ENCODE peak calls at places on chromosomes 3 and 15, in ten cellular contexts. G is HepG2, C is dorsolateral prefrontal cortex, J is bronchial epithelial cell, U is NT2/D1, E is foreskin fibroblast, O is GM12865, B is adipocyte, M is right lobe of liver, T is H7. A is an unnamed sample.

GRCh38 chr15:27124287-27124830 is 153.4 kb downstream of the GABRG3 start:
- DNase-seq in C (no peak), T (no peak), O (no peak), B (no peak), M (no peak), E (no peak), U (no peak), G (no peak), J (no peak), A (no peak)

GRCh38 chr3:140584549-140584948 is 93.3 kb upstream of the TRIM42 start:
- DNase-seq in C (no peak), E (no peak), M (no peak), O (no peak), T (no peak), J (no peak), U (no peak), B (no peak), G (no peak), A (no peak)

GRCh38 chr15:29811691-29812383 is 10.4 kb downstream of the TJP1 start:
- DNase-seq in G (no peak), J (no peak), M (no peak), U (no peak), O (no peak), E (no peak), C (no peak), T (no peak), B (no peak), A (no peak)

GRCh38 chr15:82111918-82112317 is 66.1 kb upstream of the MEX3B start:
- DNase-seq in O (no peak), G (no peak), J (no peak), M (no peak), E (peak; percentile 79), C (no peak), T (no peak), B (peak; percentile 76), U (no peak), A (no peak)

GRCh38 chr3:143070977-143071551 is 48.5 kb upstream of the CHST2 start:
- DNase-seq in E (peak; percentile 89), C (no peak), G (peak; percentile 24), U (peak; percentile 89), T (peak; percentile 70), M (no peak), B (peak; percentile 79), O (no peak), J (peak; percentile 81), A (peak; percentile 38)

GRCh38 chr3:59483191-59483590 is 433.4 kb upstream of the CFAP20DC start:
- DNase-seq in M (no peak), G (no peak), T (no peak), J (no peak), E (no peak), U (no peak), B (no peak), C (no peak), O (no peak), A (no peak)

GRCh38 chr15:58444056-58444455 is 12.3 kb downstream of the LIPC start:
- DNase-seq in C (no peak), M (no peak), O (no peak), G (no peak), E (no peak), J (no peak), T (no peak), B (no peak), U (no peak), A (no peak)

GRCh38 chr15:88623061-88623460 is 1.9 kb downstream of the AEN start:
- DNase-seq in T (peak; percentile 28), E (peak; percentile 94), U (no peak), B (peak; percentile 80), O (peak; percentile 60), M (peak; percentile 17), J (peak; percentile 96), C (no peak), G (peak; percentile 46), A (peak; percentile 33)

GRCh38 chr3:113283306-113283705 is 71.9 kb downstream of the BOC start:
- DNase-seq in U (no peak), E (no peak), O (no peak), J (no peak), M (no peak), B (no peak), T (peak; percentile 25), C (no peak), G (no peak), A (no peak)

GRCh38 chr3:134797816-134798451 is 2.9 kb downstream of the EPHB1 start:
- DNase-seq in J (no peak), G (no peak), O (no peak), M (no peak), B (no peak), E (no peak), C (no peak), U (no peak), T (peak; percentile 39), A (no peak)

GRCh38 chr3:134797080-134797801 is 2.2 kb downstream of the EPHB1 start:
- DNase-seq in M (no peak), J (no peak), C (no peak), B (no peak), T (peak; percentile 56), O (no peak), G (no peak), E (no peak), U (no peak), A (no peak)

GRCh38 chr3:134794950-134795775 is at the start of gene EPHB1:
- DNase-seq in B (peak; percentile 88), M (peak; percentile 86), C (peak; percentile 92), G (peak; percentile 70), U (peak; percentile 95), O (peak; percentile 87), J (peak; percentile 82), E (peak; percentile 91), T (peak; percentile 97), A (peak; percentile 60)

GRCh38 chr3:134795776-134796312 is 784 bp downstream of the EPHB1 start:
- DNase-seq in E (peak; percentile 59), B (peak; percentile 39), O (no peak), M (peak; percentile 49), G (no peak), T (peak; percentile 74), J (no peak), U (no peak), C (no peak), A (no peak)

DNA sequence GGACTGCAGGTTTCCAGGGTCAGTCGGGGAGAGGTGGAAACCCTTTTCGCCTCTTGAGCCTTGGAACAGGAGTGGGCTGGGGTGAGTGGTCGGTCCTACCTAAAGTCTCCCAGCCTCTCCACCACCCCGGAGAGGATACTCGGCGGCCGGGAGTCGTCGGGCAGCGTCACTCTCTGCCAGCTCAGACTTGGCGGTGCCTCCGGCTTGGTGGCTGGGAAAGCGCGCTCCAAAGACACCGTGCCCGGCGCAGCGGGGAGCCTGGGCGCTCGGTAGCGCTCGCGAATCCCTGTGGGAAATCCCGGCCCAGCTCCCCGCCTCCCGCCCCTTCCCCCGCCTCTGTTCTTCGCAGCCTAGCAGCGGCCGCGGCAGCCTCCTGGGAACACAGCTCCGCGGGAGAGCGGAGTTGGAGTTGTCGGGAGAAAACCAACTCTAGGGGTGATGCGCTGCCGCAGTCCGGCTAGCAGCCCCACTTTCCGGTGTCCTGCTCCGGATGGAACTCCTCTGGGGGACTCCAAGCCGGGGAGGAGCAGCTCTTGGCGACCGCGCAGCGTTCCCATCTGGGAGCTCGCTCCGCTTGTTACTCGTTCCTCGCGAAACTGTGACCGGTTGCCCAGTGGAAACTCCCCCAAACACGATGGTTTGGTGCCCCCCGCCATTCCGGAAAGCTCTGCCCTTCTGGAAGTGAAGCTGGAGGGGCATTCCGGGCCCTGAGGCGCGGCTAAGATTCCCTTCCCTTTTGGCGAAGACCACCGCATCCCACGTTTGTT is 1.4 kb downstream of the EPHB1 start:
- DNase-seq in C (peak; percentile 29), T (peak; percentile 72), J (no peak), O (no peak), U (no peak), E (peak; percentile 50), B (peak; percentile 25), M (peak; percentile 48), G (no peak), A (no peak)
- H3K4me3 ChIP-seq in C (peak overlapping the region; percentile 73), T (peak overlapping the region; percentile 68), J (no peak overlapping the region), O (peak overlapping the region; percentile 4), U (peak overlapping the region; percentile 66), E (peak overlapping the region; percentile 59), B (peak overlapping the region; percentile 84), M (peak overlapping the region; percentile 43), G (no peak overlapping the region), A (no peak overlapping the region)

DNA sequence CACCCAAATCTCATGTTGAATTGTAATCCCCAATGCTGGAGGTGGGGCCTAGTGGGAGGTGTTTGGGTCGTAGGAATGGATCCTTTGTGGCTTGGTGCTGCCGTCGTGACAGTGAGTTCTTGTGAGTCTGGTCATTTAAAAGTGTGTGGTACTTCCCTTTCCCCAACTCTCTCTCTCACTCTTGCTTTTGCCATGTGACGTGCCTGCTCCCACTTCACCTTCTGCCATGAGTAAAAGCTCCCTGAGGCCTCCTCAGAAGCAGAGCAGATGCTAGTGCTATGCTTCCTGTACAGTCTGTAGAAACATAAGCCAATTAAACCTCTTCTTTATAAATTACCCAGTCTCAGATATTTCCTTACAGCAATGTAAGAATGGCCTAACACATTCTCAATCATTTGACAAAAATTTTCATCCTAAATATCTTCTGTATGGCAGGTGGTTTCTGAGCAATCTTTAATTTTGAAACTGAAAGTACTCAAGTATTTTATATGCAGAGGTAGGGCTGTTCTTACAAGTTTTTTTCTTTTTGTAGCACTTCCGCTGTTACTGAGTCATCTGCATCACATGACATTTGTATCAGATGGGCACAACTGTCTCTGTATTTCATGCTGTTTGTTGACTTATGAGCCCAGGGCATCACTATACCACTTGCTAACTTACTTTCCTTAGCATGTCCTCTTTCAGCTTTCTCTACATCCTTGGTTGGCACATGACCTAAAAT is 8.8 kb downstream of the RPL39L start:
- DNase-seq in M (no peak), G (no peak), J (peak; percentile 83), U (no peak), T (no peak), C (no peak), E (peak; percentile 32), O (peak; percentile 72), B (peak; percentile 43), A (no peak)
- H3K4me3 ChIP-seq in M (no peak overlapping the region), G (no peak overlapping the region), J (no peak overlapping the region), U (no peak overlapping the region), T (no peak overlapping the region), C (no peak overlapping the region), E (no peak overlapping the region), O (no peak overlapping the region), B (no peak overlapping the region), A (no peak overlapping the region)

DNA sequence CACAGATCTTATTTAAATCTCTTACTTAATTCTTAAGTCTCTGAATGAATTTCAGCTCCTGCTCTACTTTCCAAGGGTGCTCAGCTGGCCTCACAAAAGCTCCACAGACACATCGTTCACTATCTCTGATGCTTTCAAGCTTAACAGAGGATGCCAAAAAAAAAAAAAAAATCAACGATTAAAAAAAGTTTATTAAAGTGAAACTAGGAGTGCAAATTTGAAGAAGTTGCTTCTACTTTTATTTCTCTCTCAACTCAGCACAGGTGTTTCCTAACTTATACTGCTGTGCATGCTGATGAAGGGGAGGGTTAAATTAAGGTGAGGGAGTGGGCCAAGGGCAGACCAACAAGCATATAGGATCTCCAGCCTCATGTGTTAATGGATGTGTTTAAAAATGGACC is 157.2 kb downstream of the TIGIT start:
- DNase-seq in C (no peak), G (no peak), M (no peak), O (peak; percentile 31), J (no peak), U (no peak), T (no peak), E (no peak), B (no peak), A (no peak)
- H3K4me3 ChIP-seq in C (peak overlapping the region; percentile 60), G (no peak overlapping the region), M (peak overlapping the region; percentile 17), O (peak overlapping the region; percentile 75), J (no peak overlapping the region), U (no peak overlapping the region), T (no peak overlapping the region), E (peak overlapping the region; percentile 42), B (peak overlapping the region; percentile 69), A (no peak overlapping the region)

GRCh38 chr15:31331389-31331788 is 4.8 kb downstream of the KLF13 start:
- DNase-seq in E (no peak), M (no peak), J (no peak), G (no peak), U (no peak), T (no peak), O (no peak), B (no peak), C (no peak), A (no peak)
- H3K4me3 ChIP-seq in E (no peak overlapping the region), M (no peak overlapping the region), J (no peak overlapping the region), G (no peak overlapping the region), U (no peak overlapping the region), T (no peak overlapping the region), O (no peak overlapping the region), B (no peak overlapping the region), C (no peak overlapping the region), A (no peak overlapping the region)

A was measured in PC-9.